ENCODE peak calls at places on chromosomes 6 and 20, in ten cellular contexts. O, J, U, Q, C, I, X, G, W and N are unnamed samples.
A peak's percentile ranks its signal among the peaks of the same experiment; 100 is the strongest.

GRCh38 chr6:49826743-49827406 is 39.5 kb downstream of the CRISP1 start:
- DNase-seq in O (no peak), J (no peak), U (no peak), Q (no peak), C (no peak), I (no peak), X (no peak), G (no peak), W (no peak), N (no peak)

GRCh38 chr20:30376767-30377658 is 880.5 kb upstream of the DEFB115 start:
- DNase-seq in O (peak; percentile 37), J (peak; percentile 76), U (peak; percentile 91), Q (peak; percentile 68), C (peak; percentile 69), I (peak; percentile 80), X (peak; percentile 58), G (peak; percentile 93), W (peak; percentile 88), N (peak; percentile 25)

GRCh38 chr6:29589423-29590048 is 4.6 kb downstream of the OR2H2 start:
- DNase-seq in O (peak; percentile 10), J (no peak), U (peak; percentile 60), Q (no peak), C (peak; percentile 27), I (peak; percentile 56), X (peak; percentile 34), G (no peak), W (no peak), N (no peak)

GRCh38 chr6:142074516-142074915 is 58.2 kb upstream of the GJE1 start:
- DNase-seq in O (no peak), J (no peak), U (peak; percentile 19), Q (no peak), C (no peak), I (no peak), X (no peak), G (no peak), W (no peak), N (no peak)

GRCh38 chr6:132205946-132206345 is 195.3 kb downstream of the MOXD1 start:
- DNase-seq in O (no peak), J (no peak), U (no peak), Q (no peak), C (no peak), I (no peak), X (no peak), G (no peak), W (no peak), N (no peak)

GRCh38 chr6:170146640-170147039 is 144.2 kb downstream of the DLL1 start:
- DNase-seq in O (no peak), J (peak; percentile 56), U (no peak), Q (no peak), C (no peak), I (no peak), X (no peak), G (peak; percentile 74), W (no peak), N (no peak)

GRCh38 chr6:135860361-135860760 is 8.9 kb downstream of the PDE7B start:
- DNase-seq in O (no peak), J (no peak), U (no peak), Q (no peak), C (no peak), I (no peak), X (no peak), G (no peak), W (no peak), N (no peak)

GRCh38 chr20:39213476-39214145 is 251.5 kb downstream of the DHX35 start:
- DNase-seq in O (no peak), J (no peak), U (no peak), Q (no peak), C (no peak), I (no peak), X (no peak), G (no peak), W (no peak), N (no peak)

DNA sequence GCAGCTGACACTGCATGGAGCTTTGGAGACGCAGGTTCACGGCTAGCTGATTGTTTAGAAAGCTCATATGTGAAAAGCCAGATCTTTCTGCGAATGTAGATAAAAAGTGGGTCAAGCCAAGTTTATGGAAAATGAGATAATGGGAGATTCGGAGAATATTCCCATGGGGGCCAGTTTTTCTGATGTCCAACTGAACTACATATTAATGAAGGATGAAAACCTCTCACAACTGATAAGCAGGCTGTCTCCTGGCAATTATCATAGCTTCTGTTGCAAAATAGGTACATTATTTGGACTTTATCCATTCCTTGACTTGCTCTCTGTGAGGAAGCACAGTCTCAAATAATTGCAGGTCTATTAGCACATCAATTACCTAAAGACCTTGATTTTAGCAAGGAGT is 21.1 kb downstream of the HDGFL1 start:
- DNase-seq in O (no peak), J (no peak), U (peak; percentile 22), Q (no peak), C (no peak), I (no peak), X (no peak), G (no peak), W (no peak), N (no peak)
- H3K9me3 ChIP-seq in O (no peaks in the 10 kb centered on the region), J (no peaks in the 10 kb centered on the region), U (no peaks in the 10 kb centered on the region), Q (no peaks in the 10 kb centered on the region), C (no peaks in the 10 kb centered on the region), I (no peaks in the 10 kb centered on the region), X (no peaks in the 10 kb centered on the region), G (no peaks in the 10 kb centered on the region), W (no peaks in the 10 kb centered on the region), N (no peaks in the 10 kb centered on the region)

DNA sequence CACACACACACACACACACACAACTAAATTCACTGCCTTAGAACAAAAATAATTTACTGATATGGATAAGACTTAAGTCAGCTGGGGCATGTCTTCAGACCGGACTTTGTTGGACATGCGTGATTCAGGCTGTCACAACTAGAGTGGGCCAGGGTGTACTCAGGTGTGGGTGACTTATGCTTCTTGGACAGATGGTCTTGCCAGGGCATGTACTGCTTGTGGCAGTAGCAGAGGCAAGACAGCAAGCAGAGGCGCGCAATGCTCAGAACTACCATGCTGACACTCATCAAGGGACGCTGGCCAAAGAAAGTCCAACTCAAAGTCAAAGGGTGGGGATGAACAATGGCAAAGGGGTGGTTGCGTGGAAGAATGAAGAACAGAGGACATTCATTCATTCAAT is 437.5 kb downstream of the CBLN4 start:
- DNase-seq in O (no peak), J (no peak), U (no peak), Q (no peak), C (no peak), I (no peak), X (no peak), G (no peak), W (no peak), N (no peak)
- TF ChIP-seq CTCF in O (no peak), J (no peak), U (no peak), Q (no peak), C (no peak), I (no peak), X (no peak), G (no peak), W (no peak), N (no peak)

GRCh38 chr6:22593895-22594294 is 24.5 kb downstream of the HDGFL1 start:
- DNase-seq in O (no peak), J (no peak), U (no peak), Q (no peak), C (no peak), I (no peak), X (no peak), G (no peak), W (no peak), N (no peak)

GRCh38 chr6:22600059-22600458 is 30.7 kb downstream of the HDGFL1 start:
- DNase-seq in O (no peak), J (no peak), U (no peak), Q (no peak), C (no peak), I (no peak), X (no peak), G (no peak), W (no peak), N (no peak)

GRCh38 chr6:22598386-22598785 is 29.0 kb downstream of the HDGFL1 start:
- DNase-seq in O (no peak), J (no peak), U (no peak), Q (no peak), C (no peak), I (no peak), X (no peak), G (no peak), W (no peak), N (no peak)

GRCh38 chr6:22601941-22602340 is 32.6 kb downstream of the HDGFL1 start:
- DNase-seq in O (no peak), J (no peak), U (no peak), Q (no peak), C (no peak), I (no peak), X (no peak), G (no peak), W (no peak), N (no peak)

DNA sequence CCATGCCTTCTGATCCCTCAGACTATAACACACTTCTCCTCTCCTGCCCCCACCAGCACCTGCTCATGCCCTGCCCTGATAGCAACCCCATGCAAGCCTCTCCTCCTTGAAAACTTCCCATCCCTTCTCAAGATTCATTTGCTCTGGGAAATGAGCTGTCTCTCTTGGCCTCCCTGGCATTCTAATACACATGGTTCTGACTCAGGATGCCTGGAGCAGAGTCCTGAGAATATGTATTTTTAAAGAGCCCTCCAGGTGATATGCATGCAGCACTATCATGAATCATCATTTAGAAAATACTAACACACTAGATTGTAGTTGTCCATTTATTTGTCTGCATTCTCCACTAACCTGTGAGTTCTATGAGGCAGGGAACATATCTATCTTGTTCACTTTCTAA is 26.6 kb downstream of the HDGFL1 start:
- DNase-seq in O (no peak), J (no peak), U (no peak), Q (no peak), C (no peak), I (no peak), X (no peak), G (no peak), W (no peak), N (no peak)
- H3K9me3 ChIP-seq in O (no peaks in the 10 kb centered on the region), J (no peaks in the 10 kb centered on the region), U (no peaks in the 10 kb centered on the region), Q (no peaks in the 10 kb centered on the region), C (no peaks in the 10 kb centered on the region), I (no peaks in the 10 kb centered on the region), X (no peaks in the 10 kb centered on the region), G (no peaks in the 10 kb centered on the region), W (no peaks in the 10 kb centered on the region), N (no peaks in the 10 kb centered on the region)

GRCh38 chr6:148983366-148983765 is 236.5 kb downstream of the UST start:
- DNase-seq in O (no peak), J (no peak), U (peak; percentile 9), Q (no peak), C (no peak), I (no peak), X (no peak), G (no peak), W (no peak), N (no peak)

GRCh38 chr6:148979006-148979901 is 232.4 kb downstream of the UST start:
- DNase-seq in O (no peak), J (no peak), U (no peak), Q (no peak), C (no peak), I (no peak), X (no peak), G (no peak), W (no peak), N (no peak)

GRCh38 chr6:148981515-148981914 is 234.7 kb downstream of the UST start:
- DNase-seq in O (no peak), J (no peak), U (no peak), Q (no peak), C (no peak), I (no peak), X (no peak), G (no peak), W (no peak), N (no peak)

GRCh38 chr6:148983986-148984385 is 237.2 kb downstream of the UST start:
- DNase-seq in O (peak; percentile 66), J (no peak), U (no peak), Q (no peak), C (no peak), I (no peak), X (no peak), G (no peak), W (no peak), N (no peak)

DNA sequence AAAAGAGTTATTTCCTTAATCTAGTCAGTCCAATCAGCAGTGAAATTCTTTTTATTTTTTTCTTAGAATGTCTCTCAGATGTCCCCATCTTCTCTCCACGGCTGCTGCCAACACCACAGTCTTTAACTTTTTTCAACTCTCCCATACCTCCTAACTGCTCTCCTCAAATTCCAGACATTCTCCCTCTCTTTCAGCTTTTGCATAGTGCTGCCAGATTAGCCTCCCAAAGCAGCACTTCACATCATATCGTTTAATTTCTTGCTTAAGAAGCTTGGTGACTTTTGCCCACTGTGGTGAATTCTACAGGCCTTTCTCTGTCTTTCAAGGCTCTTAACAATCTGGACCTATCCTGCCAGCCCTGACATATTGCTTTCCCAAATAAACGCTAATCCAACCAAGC is 233.4 kb downstream of the UST start:
- DNase-seq in O (no peak), J (no peak), U (peak; percentile 31), Q (no peak), C (no peak), I (no peak), X (no peak), G (no peak), W (no peak), N (no peak)
- TF ChIP-seq CTCF in O (no peak), J (no peak), U (no peak), Q (no peak), C (no peak), I (no peak), X (no peak), G (no peak), W (no peak), N (no peak)